ENCODE peak calls at places on chromosomes 13 and 19, in seven cellular contexts. D, W, T, U, L, F and B are unnamed samples.

GRCh38 chr13:107730835-107731234 is 484.5 kb downstream of the LIG4 start:
- DNase-seq in T (no peak), W (no peak), L (no peak), D (no peak), U (no peak), F (no peak), B (no peak)

GRCh38 chr13:114127473-114128347 is 4.7 kb downstream of the RASA3 start:
- DNase-seq in F (no peak), L (no peak), U (no peak), W (no peak), T (no peak), D (no peak), B (no peak)

GRCh38 chr19:19410553-19411550 is 5.4 kb downstream of the GATAD2A start:
- DNase-seq in D (no peak), W (no peak), U (no peak), L (no peak), T (no peak), F (no peak), B (no peak)

GRCh38 chr19:14116918-14117578 is 514 bp downstream of the PRKACA start:
- DNase-seq in T (peak), L (no peak), W (no peak), F (no peak), U (no peak), D (no peak), B (peak)

GRCh38 chr19:19409235-19410030 is 4.0 kb downstream of the GATAD2A start:
- DNase-seq in T (peak), L (no peak), D (no peak), F (no peak), U (no peak), W (no peak), B (no peak)

GRCh38 chr13:26475176-26476110 is 82.0 kb upstream of the WASF3 start:
- DNase-seq in D (no peak), U (peak), T (peak), W (no peak), L (no peak), F (no peak), B (no peak)

GRCh38 chr13:30872685-30873443 is 33.2 kb upstream of the MEDAG start:
- DNase-seq in T (peak), L (no peak), U (no peak), F (no peak), W (peak), D (no peak), B (peak)

GRCh38 chr13:29849071-29849541 is 1.3 kb downstream of the UBL3 start:
- DNase-seq in U (no peak), F (no peak), T (peak), D (peak), W (no peak), L (no peak), B (no peak)

GRCh38 chr13:42615691-42616090 is 41.7 kb downstream of the TNFSF11 start:
- DNase-seq in U (no peak), T (no peak), W (no peak), F (no peak), L (no peak), D (no peak), B (no peak)

DNA sequence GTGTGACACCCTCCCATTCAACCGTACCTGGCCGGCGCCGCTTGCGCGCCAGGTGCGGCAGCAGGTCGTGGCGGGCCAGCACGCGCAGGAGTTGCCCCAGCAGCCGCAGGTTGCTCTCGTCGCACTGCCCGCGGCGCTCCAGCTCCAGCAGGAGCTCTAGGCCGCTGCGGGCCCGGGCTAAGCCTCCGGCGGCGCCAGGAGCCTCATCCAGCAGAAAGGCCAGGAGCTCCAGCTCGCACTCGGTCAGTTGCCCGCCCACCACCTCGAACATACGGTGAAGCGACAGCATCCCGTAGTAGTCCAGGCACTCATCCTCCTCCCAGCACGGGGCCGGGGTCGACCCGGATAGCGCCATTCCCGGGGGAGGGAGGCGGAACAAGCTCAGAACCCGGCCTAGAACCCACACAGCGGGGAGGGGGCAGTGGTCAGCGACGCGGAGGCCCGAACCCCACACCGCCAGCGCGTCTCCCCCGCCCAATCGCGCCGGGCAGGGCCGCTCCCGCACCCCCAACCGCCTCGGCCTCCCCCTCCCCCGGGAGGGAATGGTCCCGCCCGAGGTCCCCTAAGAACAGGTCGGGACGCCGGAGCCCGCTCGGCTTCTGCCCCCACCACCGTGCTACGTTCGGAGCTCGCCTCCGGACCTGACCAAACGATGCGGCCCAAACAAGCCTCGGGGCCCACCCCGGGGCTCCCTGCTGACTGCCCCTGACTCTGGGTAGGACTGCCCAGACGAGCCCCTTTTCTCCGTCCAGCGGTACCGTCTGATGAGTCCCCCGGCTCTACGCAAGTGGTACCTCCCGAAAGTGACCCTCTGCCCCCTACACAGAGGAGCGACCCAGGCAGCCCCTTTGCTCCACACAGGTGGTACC is 590 bp downstream of the DEDD2 start:
- DNase-seq in W (peak), F (peak), U (no peak), L (no peak), D (no peak), T (peak), B (peak)
- H3K4me3 ChIP-seq in W (peak), F (peak), U (peak), L (peak), D (peak), T (peak), B (peak)

GRCh38 chr13:80419416-80419815 is 78.5 kb upstream of the SPRY2 start:
- DNase-seq in L (no peak), W (no peak), U (no peak), T (no peak), F (no peak), D (no peak), B (no peak)
- TF ChIP-seq POLR2AphosphoS5 in L (no peak), W (no peak), U (no peak), T (no peak), F (no peak), D (no peak), B (no peak)

DNA sequence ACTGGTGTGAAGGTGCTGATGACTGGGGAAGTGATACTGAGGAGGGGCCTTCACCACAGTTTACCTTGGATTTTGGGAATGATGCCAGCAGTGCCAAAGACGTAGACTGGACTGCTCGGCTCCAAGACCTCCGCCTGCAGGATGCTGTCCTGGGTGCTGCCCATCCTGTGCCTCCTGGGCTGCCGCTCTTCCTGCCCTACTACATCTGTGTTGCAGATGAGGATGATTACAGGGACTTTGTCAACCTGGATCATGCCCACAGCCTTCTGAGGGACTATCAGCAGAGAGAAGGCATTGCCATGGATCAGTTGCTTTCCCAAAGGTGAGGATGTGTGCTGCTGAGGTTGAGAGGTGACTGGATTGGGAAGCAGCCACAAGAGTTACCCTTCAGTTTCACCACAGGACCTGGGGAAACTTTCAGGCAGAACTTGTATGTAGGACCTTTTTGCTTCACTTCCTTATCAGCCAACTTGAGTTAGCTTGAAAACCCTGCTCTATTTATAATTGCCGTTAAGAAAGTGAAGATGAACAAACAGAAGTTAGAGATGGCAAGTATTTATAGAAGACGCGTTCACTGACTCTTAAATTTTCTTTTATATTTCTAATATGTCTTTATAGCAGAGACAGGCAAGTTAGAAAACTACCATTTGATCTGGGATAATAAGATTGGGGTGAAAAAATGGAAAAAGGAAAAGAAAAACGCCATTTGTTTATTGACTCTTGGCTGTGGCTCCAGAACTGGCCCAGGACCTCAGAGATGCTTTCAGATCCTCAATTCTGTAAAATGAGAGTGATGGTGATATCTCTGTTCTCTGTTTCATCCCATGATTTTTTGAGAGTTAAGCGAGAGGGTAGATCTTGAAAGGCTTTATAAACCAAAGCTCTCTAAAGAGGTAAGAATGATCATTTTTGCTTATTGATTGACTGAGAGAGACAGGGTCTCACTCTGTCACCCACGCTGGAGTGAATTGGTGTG is 5.3 kb downstream of the PDCD2L start:
- DNase-seq in F (no peak), T (no peak), D (no peak), U (no peak), L (no peak), W (no peak), B (peak)
- H3K4me3 ChIP-seq in F (no peak), T (no peak), D (no peak), U (no peak), L (no peak), W (no peak), B (no peak)

DNA sequence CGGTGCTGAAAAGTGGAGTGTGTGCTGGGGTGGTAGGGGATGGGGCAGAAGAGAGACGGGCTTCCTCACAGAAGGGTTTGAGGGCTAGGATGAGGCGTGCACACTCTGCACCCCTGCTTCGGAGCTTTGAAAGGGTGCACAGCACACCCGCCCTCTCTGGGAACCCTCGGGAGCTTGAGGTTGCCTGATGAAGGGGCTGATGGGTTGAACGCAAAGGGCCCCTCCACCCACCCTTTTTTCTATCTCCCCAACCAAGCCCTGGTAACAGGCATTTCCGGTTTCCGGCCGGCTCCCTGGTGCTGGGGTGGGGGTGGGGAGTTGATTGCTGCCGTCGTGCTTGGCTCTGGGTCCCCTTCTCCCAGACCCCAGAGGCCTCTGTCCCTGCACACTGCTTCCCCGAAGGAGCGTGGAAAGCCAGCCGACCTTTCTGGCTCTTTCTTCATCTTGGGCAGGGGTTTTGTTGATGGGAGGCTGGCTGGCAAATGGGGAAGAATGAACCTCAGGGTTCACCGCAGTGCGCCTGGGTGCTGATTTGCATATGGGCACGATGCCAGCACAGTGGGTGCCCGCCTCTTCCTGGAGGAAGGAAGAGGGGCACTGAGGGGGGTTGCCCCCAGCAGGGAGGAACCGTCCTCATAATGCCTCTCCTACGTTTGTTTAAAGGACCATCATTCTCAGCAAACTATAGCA is 29.0 kb downstream of the VAV1 start:
- DNase-seq in T (peak), D (peak), L (peak), U (peak), W (peak), F (peak), B (peak)
- TF ChIP-seq POLR2AphosphoS5 in T (peak), D (peak), L (peak), U (no peak), W (no peak), F (peak), B (no peak)

GRCh38 chr13:49533586-49534269 is 38.0 kb downstream of the PHF11 start:
- DNase-seq in U (no peak), L (no peak), W (no peak), F (no peak), D (peak), T (no peak), B (no peak)
- H3K4me3 ChIP-seq in U (no peak), L (no peak), W (no peak), F (no peak), D (no peak), T (no peak), B (no peak)

DNA sequence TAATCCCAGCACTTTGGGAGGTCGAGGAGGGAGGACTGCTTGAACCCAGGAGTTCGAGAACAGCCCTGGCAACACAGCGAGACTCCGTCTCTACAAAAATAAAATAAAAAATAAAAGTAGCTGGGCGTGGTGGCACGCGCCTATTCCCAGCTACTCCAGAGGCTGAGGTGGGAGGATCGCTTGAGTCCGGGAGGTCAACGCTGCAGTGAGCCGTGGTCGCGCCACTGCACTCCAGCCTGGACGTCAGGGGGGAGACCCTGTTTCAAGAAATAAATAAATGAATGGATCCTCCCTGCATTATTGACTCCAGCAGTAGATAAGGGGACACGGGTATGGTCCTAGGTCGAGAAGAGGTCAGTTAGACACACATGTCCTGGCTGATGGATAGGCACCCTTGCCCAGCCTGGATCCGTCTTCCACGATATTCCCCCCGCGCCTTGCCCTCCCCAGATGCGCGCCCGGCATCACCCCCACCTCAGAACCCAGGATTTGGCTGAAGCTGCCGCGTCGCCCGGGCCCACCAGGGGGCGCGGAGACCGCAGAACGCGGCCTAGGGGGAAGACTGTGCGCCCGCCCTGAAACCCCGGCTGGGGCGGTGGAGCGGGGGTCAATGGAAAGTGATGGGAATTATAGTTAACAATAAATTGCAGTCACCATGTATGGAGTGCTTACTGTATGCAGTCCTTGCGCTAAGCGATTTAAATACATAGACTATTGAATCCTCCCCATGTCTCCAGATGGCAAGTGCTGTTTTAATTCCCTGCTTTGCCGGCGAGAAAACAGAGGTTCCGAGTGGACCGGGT is 2.1 kb upstream of the HOOK2 start:
- DNase-seq in D (peak), L (no peak), W (peak), T (peak), U (no peak), F (peak), B (peak)
- TF ChIP-seq POLR2AphosphoS5 in D (no peak), L (peak), W (peak), T (peak), U (peak), F (peak), B (peak)

GRCh38 chr13:73040968-73041580 is 17.7 kb upstream of the KLF5 start:
- DNase-seq in U (no peak), L (no peak), T (no peak), F (no peak), W (no peak), D (peak), B (no peak)
- H3K4me3 ChIP-seq in U (no peak), L (no peak), T (no peak), F (no peak), W (no peak), D (no peak), B (no peak)

DNA sequence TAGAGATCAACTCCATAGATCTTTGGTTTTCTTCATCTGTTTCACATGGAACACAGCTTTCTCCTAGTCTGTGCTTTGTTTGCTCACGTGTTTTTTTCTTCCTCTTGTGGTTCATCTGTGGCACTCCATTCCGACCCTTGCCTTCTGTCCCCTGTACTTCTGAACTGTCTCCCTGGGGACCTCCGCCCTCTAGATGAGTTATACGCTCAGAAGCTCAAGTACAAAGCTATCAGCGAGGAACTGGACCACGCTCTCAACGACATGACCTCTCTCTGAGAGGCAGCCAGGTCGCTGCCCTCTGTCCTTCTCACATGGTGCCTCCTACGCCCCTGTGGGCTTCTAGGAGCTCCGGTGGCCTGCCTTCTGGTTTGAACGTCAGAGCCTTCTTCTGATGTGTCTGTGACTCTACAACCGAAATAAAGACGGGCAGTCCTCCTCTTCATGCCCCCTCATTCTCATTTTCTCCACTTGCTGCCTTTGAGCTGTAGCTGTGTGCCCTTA is 16.6 kb upstream of the RAB8A start:
- DNase-seq in W (no peak), T (no peak), F (no peak), D (no peak), U (no peak), L (no peak), B (no peak)
- TF ChIP-seq POLR2AphosphoS5 in W (no peak), T (no peak), F (no peak), D (no peak), U (peak), L (no peak), B (no peak)

DNA sequence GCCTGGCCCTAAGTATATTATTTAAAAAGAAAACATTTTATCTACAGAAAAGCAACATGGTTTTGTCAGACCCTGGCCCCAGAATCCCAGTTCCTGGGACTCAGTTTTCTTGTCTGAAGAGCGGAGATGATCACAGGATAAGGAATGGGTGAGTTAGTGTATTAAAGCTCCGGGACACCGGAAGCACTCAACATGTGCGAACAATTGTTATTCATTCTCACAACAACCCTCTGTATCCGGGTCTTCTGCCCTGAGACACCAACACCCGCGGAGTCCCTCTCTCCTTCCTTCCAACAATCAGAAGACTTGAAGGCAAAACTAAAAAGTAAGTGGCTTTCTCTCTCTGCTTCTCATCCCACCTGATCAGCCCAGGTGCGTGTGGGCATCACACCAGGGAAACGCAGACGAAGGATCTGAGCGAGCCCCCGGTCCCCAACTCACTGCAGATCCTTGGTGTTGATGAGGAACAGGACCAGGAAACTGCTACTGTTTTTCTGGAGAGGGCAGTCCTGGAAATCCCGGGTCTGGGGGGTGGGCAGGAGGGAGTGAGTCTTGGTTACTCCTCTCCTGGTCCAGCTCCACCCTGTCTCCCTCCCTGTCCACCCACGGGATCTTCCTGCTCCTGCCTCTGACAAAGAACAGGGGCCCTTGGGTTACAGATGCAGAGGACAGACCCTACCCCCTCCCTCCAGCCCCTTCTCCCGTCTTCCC is 2.0 kb downstream of the GPR108 start:
- DNase-seq in W (no peak), L (no peak), U (no peak), F (no peak), T (no peak), D (no peak), B (no peak)
- H3K4me3 ChIP-seq in W (no peak), L (peak), U (no peak), F (no peak), T (peak), D (no peak), B (no peak)